ENCODE peak calls at places on chromosomes 3 and 15, in eight cellular contexts. One of them, this sample, is unnamed.

GRCh38 chr3:37442397-37442796 is 268.0 kb upstream of the LRRFIP2 start:
- DNase-seq in HL-60: no peak
- DNase-seq in HCT116: no peak
- DNase-seq in astrocyte of the spinal cord: no peak
- DNase-seq in cardiac fibroblast: no peak
- DNase-seq in RWPE1: no peak
- DNase-seq in GM13976: no peak
- DNase-seq in WTC11: no peak
- DNase-seq in this sample: no peak

GRCh38 chr3:187870360-187871203 is 125.3 kb upstream of the BCL6 start:
- DNase-seq in cardiac fibroblast: no peak
- DNase-seq in RWPE1: no peak
- DNase-seq in HL-60: no peak
- DNase-seq in HCT116: no peak
- DNase-seq in WTC11: no peak
- DNase-seq in GM13976: no peak
- DNase-seq in astrocyte of the spinal cord: no peak
- DNase-seq in this sample: no peak

GRCh38 chr3:111810909-111811308 is 48.2 kb upstream of the PHLDB2 start:
- DNase-seq in GM13976: no peak
- DNase-seq in HL-60: no peak
- DNase-seq in HCT116: peak
- DNase-seq in astrocyte of the spinal cord: peak
- DNase-seq in cardiac fibroblast: peak
- DNase-seq in RWPE1: peak
- DNase-seq in WTC11: no peak
- DNase-seq in this sample: no peak

GRCh38 chr3:58585005-58585786 is 8.0 kb upstream of the FAM107A start:
- DNase-seq in cardiac fibroblast: peak
- DNase-seq in GM13976: peak
- DNase-seq in astrocyte of the spinal cord: peak
- DNase-seq in HL-60: peak
- DNase-seq in RWPE1: peak
- DNase-seq in HCT116: peak
- DNase-seq in WTC11: peak
- DNase-seq in this sample: peak

GRCh38 chr15:96442076-96442475 is 111.6 kb downstream of the NR2F2 start:
- DNase-seq in cardiac fibroblast: no peak
- DNase-seq in WTC11: no peak
- DNase-seq in HCT116: no peak
- DNase-seq in astrocyte of the spinal cord: no peak
- DNase-seq in HL-60: no peak
- DNase-seq in GM13976: no peak
- DNase-seq in RWPE1: no peak
- DNase-seq in this sample: no peak

GRCh38 chr3:17088602-17089313 is 204.0 kb downstream of the PLCL2 start:
- DNase-seq in GM13976: no peak
- DNase-seq in cardiac fibroblast: no peak
- DNase-seq in HCT116: no peak
- DNase-seq in astrocyte of the spinal cord: no peak
- DNase-seq in HL-60: no peak
- DNase-seq in RWPE1: no peak
- DNase-seq in WTC11: no peak
- DNase-seq in this sample: no peak

GRCh38 chr15:96574766-96575165 is 244.3 kb downstream of the NR2F2 start:
- DNase-seq in RWPE1: no peak
- DNase-seq in HL-60: no peak
- DNase-seq in GM13976: no peak
- DNase-seq in HCT116: no peak
- DNase-seq in WTC11: no peak
- DNase-seq in astrocyte of the spinal cord: no peak
- DNase-seq in cardiac fibroblast: no peak
- DNase-seq in this sample: no peak

GRCh38 chr15:87747106-87747505 is 509.4 kb downstream of the NTRK3 start:
- DNase-seq in cardiac fibroblast: no peak
- DNase-seq in GM13976: no peak
- DNase-seq in HCT116: no peak
- DNase-seq in RWPE1: no peak
- DNase-seq in HL-60: no peak
- DNase-seq in WTC11: no peak
- DNase-seq in astrocyte of the spinal cord: no peak
- DNase-seq in this sample: no peak

GRCh38 chr3:17151598-17152373 is 267.0 kb downstream of the PLCL2 start:
- DNase-seq in HL-60: no peak
- DNase-seq in HCT116: no peak
- DNase-seq in WTC11: no peak
- DNase-seq in cardiac fibroblast: no peak
- DNase-seq in RWPE1: no peak
- DNase-seq in astrocyte of the spinal cord: no peak
- DNase-seq in GM13976: peak
- DNase-seq in this sample: no peak

GRCh38 chr3:81920805-81921204 is 159.4 kb upstream of the GBE1 start:
- DNase-seq in cardiac fibroblast: peak
- DNase-seq in HCT116: no peak
- DNase-seq in HL-60: no peak
- DNase-seq in astrocyte of the spinal cord: no peak
- DNase-seq in RWPE1: no peak
- DNase-seq in WTC11: no peak
- DNase-seq in GM13976: no peak
- DNase-seq in this sample: no peak

GRCh38 chr3:23389686-23390085 is 186.6 kb downstream of the UBE2E2 start:
- DNase-seq in cardiac fibroblast: no peak
- DNase-seq in astrocyte of the spinal cord: no peak
- DNase-seq in RWPE1: no peak
- DNase-seq in HL-60: no peak
- DNase-seq in WTC11: no peak
- DNase-seq in GM13976: no peak
- DNase-seq in HCT116: no peak
- DNase-seq in this sample: no peak

DNA sequence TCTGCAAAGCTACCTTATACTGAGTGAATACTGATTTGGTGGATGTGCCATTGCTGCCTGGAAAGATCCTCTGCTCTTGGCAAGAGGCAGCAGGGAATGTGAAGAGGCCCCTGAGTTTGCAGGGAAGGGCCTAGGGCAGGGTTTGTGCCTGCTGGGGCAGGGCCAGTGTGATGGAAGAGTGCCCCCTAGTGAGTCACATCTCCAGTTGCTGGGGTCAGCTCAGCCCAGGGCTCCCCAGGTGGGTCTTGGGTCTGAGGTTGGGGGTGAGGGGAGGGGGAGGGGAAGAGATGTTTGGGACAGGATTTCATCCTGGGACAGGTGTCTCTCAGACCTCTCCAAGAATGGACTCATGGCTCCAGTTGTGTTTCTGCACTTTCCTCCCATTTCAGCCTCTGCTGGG is 4.1 kb upstream of the AMOTL2 start:
- DNase-seq in GM13976: no peak
- DNase-seq in astrocyte of the spinal cord: no peak
- DNase-seq in HL-60: peak
- DNase-seq in WTC11: peak
- DNase-seq in RWPE1: no peak
- DNase-seq in HCT116: peak
- DNase-seq in cardiac fibroblast: peak
- DNase-seq in this sample: no peak
- TF ChIP-seq CTCF in GM13976: peak
- TF ChIP-seq CTCF in astrocyte of the spinal cord: peak
- TF ChIP-seq CTCF in HL-60: no peak
- TF ChIP-seq CTCF in WTC11: peak
- TF ChIP-seq CTCF in RWPE1: no peak
- TF ChIP-seq CTCF in HCT116: peak
- TF ChIP-seq CTCF in cardiac fibroblast: peak
- TF ChIP-seq CTCF in this sample: peak

GRCh38 chr15:100133001-100133400 is 208.8 kb downstream of the ADAMTS17 start:
- DNase-seq in WTC11: peak
- DNase-seq in astrocyte of the spinal cord: no peak
- DNase-seq in GM13976: no peak
- DNase-seq in HL-60: no peak
- DNase-seq in RWPE1: no peak
- DNase-seq in cardiac fibroblast: no peak
- DNase-seq in HCT116: no peak
- DNase-seq in this sample: no peak
- TF ChIP-seq CTCF in WTC11: no peak
- TF ChIP-seq CTCF in astrocyte of the spinal cord: no peak
- TF ChIP-seq CTCF in GM13976: no peak
- TF ChIP-seq CTCF in HL-60: no peak
- TF ChIP-seq CTCF in RWPE1: no peak
- TF ChIP-seq CTCF in cardiac fibroblast: no peak
- TF ChIP-seq CTCF in HCT116: no peak
- TF ChIP-seq CTCF in this sample: no peak

GRCh38 chr3:164812042-164812441 is 266.3 kb downstream of the SI start:
- DNase-seq in HCT116: no peak
- DNase-seq in astrocyte of the spinal cord: no peak
- DNase-seq in RWPE1: no peak
- DNase-seq in cardiac fibroblast: no peak
- DNase-seq in GM13976: no peak
- DNase-seq in HL-60: no peak
- DNase-seq in WTC11: no peak
- DNase-seq in this sample: no peak

GRCh38 chr3:164806188-164806587 is 272.1 kb downstream of the SI start:
- DNase-seq in astrocyte of the spinal cord: no peak
- DNase-seq in HL-60: no peak
- DNase-seq in WTC11: no peak
- DNase-seq in cardiac fibroblast: no peak
- DNase-seq in RWPE1: no peak
- DNase-seq in GM13976: no peak
- DNase-seq in HCT116: no peak
- DNase-seq in this sample: no peak
- TF ChIP-seq CTCF in astrocyte of the spinal cord: no peak
- TF ChIP-seq CTCF in HL-60: no peak
- TF ChIP-seq CTCF in WTC11: no peak
- TF ChIP-seq CTCF in cardiac fibroblast: no peak
- TF ChIP-seq CTCF in RWPE1: no peak
- TF ChIP-seq CTCF in GM13976: no peak
- TF ChIP-seq CTCF in HCT116: peak
- TF ChIP-seq CTCF in this sample: no peak

DNA sequence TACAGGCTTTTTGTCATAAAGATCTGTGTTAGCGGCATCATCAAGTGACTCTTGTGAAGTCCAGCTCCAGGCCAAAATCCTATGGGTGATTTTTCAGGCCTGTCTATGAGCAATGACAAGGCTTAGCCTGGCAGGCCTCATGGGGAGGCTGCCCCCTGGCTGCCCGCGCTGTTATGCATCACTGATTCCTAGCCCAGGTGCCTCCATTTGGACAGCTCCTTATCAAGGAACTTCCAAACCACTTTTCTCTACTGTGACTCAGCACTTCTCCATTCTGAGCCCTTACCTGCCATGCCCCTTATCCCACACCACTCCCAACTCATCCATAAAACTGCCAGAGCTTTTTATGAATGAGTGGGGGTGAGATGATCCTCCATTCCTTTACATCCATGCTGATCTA is 91.5 kb upstream of the C3orf80 start:
- DNase-seq in RWPE1: no peak
- DNase-seq in WTC11: peak
- DNase-seq in astrocyte of the spinal cord: no peak
- DNase-seq in GM13976: no peak
- DNase-seq in HL-60: no peak
- DNase-seq in cardiac fibroblast: no peak
- DNase-seq in HCT116: peak
- DNase-seq in this sample: no peak
- TF ChIP-seq CTCF in RWPE1: no peak
- TF ChIP-seq CTCF in WTC11: no peak
- TF ChIP-seq CTCF in astrocyte of the spinal cord: peak
- TF ChIP-seq CTCF in GM13976: no peak
- TF ChIP-seq CTCF in HL-60: no peak
- TF ChIP-seq CTCF in cardiac fibroblast: peak
- TF ChIP-seq CTCF in HCT116: peak
- TF ChIP-seq CTCF in this sample: no peak

GRCh38 chr15:30043211-30043655 is 39.5 kb upstream of the GOLGA8J start:
- DNase-seq in cardiac fibroblast: peak
- DNase-seq in astrocyte of the spinal cord: peak
- DNase-seq in HCT116: no peak
- DNase-seq in WTC11: no peak
- DNase-seq in RWPE1: peak
- DNase-seq in HL-60: no peak
- DNase-seq in GM13976: no peak
- DNase-seq in this sample: no peak
- TF ChIP-seq CTCF in cardiac fibroblast: peak
- TF ChIP-seq CTCF in astrocyte of the spinal cord: peak
- TF ChIP-seq CTCF in HCT116: peak
- TF ChIP-seq CTCF in WTC11: no peak
- TF ChIP-seq CTCF in RWPE1: peak
- TF ChIP-seq CTCF in HL-60: no peak
- TF ChIP-seq CTCF in GM13976: no peak
- TF ChIP-seq CTCF in this sample: peak

GRCh38 chr15:71390101-71390500 is 274.8 kb downstream of the THSD4 start:
- DNase-seq in HCT116: no peak
- DNase-seq in HL-60: no peak
- DNase-seq in astrocyte of the spinal cord: no peak
- DNase-seq in GM13976: no peak
- DNase-seq in RWPE1: no peak
- DNase-seq in cardiac fibroblast: no peak
- DNase-seq in WTC11: no peak
- DNase-seq in this sample: no peak

GRCh38 chr15:71386005-71386404 is 270.7 kb downstream of the THSD4 start:
- DNase-seq in RWPE1: no peak
- DNase-seq in WTC11: no peak
- DNase-seq in HCT116: no peak
- DNase-seq in GM13976: no peak
- DNase-seq in astrocyte of the spinal cord: no peak
- DNase-seq in cardiac fibroblast: no peak
- DNase-seq in HL-60: no peak
- DNase-seq in this sample: no peak

GRCh38 chr15:71385469-71385868 is 270.2 kb downstream of the THSD4 start:
- DNase-seq in astrocyte of the spinal cord: no peak
- DNase-seq in GM13976: no peak
- DNase-seq in RWPE1: no peak
- DNase-seq in cardiac fibroblast: no peak
- DNase-seq in HCT116: no peak
- DNase-seq in HL-60: no peak
- DNase-seq in WTC11: no peak
- DNase-seq in this sample: no peak

GRCh38 chr15:71386448-71387236 is 271.4 kb downstream of the THSD4 start:
- DNase-seq in astrocyte of the spinal cord: peak
- DNase-seq in RWPE1: no peak
- DNase-seq in HCT116: no peak
- DNase-seq in cardiac fibroblast: peak
- DNase-seq in WTC11: no peak
- DNase-seq in HL-60: no peak
- DNase-seq in GM13976: no peak
- DNase-seq in this sample: no peak

GRCh38 chr15:71387825-71388224 is 272.6 kb downstream of the THSD4 start:
- DNase-seq in RWPE1: no peak
- DNase-seq in HL-60: no peak
- DNase-seq in astrocyte of the spinal cord: no peak
- DNase-seq in GM13976: no peak
- DNase-seq in cardiac fibroblast: no peak
- DNase-seq in HCT116: no peak
- DNase-seq in WTC11: no peak
- DNase-seq in this sample: no peak
- TF ChIP-seq CTCF in RWPE1: no peak
- TF ChIP-seq CTCF in HL-60: no peak
- TF ChIP-seq CTCF in astrocyte of the spinal cord: no peak
- TF ChIP-seq CTCF in GM13976: no peak
- TF ChIP-seq CTCF in cardiac fibroblast: no peak
- TF ChIP-seq CTCF in HCT116: no peak
- TF ChIP-seq CTCF in WTC11: no peak
- TF ChIP-seq CTCF in this sample: no peak